ENCODE peak calls at places on chromosomes 2 and 18, in six cellular contexts. One of them, this sample, is unnamed.

GRCh38 chr2:119338826-119339561 is 27.6 kb downstream of the C2orf76 start:
- DNase-seq in heart left ventricle: no peak
- DNase-seq in HT-29: no peak
- DNase-seq in neuronal stem cell: no peak
- DNase-seq in stimulated activated CD4-positive, alpha-beta T cell treated with anti-CD3 and anti-CD28 coated beads, Interleukin-2, amount 100 ng/mL, for 48 hours: no peak
- DNase-seq in GM12891: peak; percentile 53
- DNase-seq in this sample: no peak

GRCh38 chr2:159086332-159086731 is 117.9 kb downstream of the TANC1 start:
- DNase-seq in HT-29: no peak
- DNase-seq in GM12891: no peak
- DNase-seq in stimulated activated CD4-positive, alpha-beta T cell treated with anti-CD3 and anti-CD28 coated beads, Interleukin-2, amount 100 ng/mL, for 48 hours: no peak
- DNase-seq in heart left ventricle: peak; percentile 45
- DNase-seq in neuronal stem cell: no peak
- DNase-seq in this sample: no peak

GRCh38 chr18:49878996-49879585 is 65.8 kb upstream of the ACAA2 start:
- DNase-seq in heart left ventricle: no peak
- DNase-seq in HT-29: no peak
- DNase-seq in neuronal stem cell: no peak
- DNase-seq in GM12891: no peak
- DNase-seq in stimulated activated CD4-positive, alpha-beta T cell treated with anti-CD3 and anti-CD28 coated beads, Interleukin-2, amount 100 ng/mL, for 48 hours: no peak
- DNase-seq in this sample: no peak

GRCh38 chr2:7835693-7836680 is 845.9 kb upstream of the ID2 start:
- DNase-seq in neuronal stem cell: no peak
- DNase-seq in GM12891: peak; percentile 13
- DNase-seq in stimulated activated CD4-positive, alpha-beta T cell treated with anti-CD3 and anti-CD28 coated beads, Interleukin-2, amount 100 ng/mL, for 48 hours: no peak
- DNase-seq in HT-29: no peak
- DNase-seq in heart left ventricle: no peak
- DNase-seq in this sample: no peak

GRCh38 chr2:41321341-41321740 is 726.5 kb upstream of the PKDCC start:
- DNase-seq in HT-29: no peak
- DNase-seq in neuronal stem cell: no peak
- DNase-seq in stimulated activated CD4-positive, alpha-beta T cell treated with anti-CD3 and anti-CD28 coated beads, Interleukin-2, amount 100 ng/mL, for 48 hours: no peak
- DNase-seq in heart left ventricle: no peak
- DNase-seq in GM12891: no peak
- DNase-seq in this sample: no peak

GRCh38 chr2:171244970-171245782 is 84.5 kb upstream of the TLK1 start:
- DNase-seq in GM12891: no peak
- DNase-seq in heart left ventricle: no peak
- DNase-seq in HT-29: peak; percentile 48
- DNase-seq in stimulated activated CD4-positive, alpha-beta T cell treated with anti-CD3 and anti-CD28 coated beads, Interleukin-2, amount 100 ng/mL, for 48 hours: no peak
- DNase-seq in neuronal stem cell: no peak
- DNase-seq in this sample: peak; percentile 30

GRCh38 chr2:121038831-121039230 is 246.2 kb downstream of the TFCP2L1 start:
- DNase-seq in GM12891: no peak
- DNase-seq in stimulated activated CD4-positive, alpha-beta T cell treated with anti-CD3 and anti-CD28 coated beads, Interleukin-2, amount 100 ng/mL, for 48 hours: no peak
- DNase-seq in HT-29: no peak
- DNase-seq in neuronal stem cell: no peak
- DNase-seq in heart left ventricle: no peak
- DNase-seq in this sample: peak; percentile 65

GRCh38 chr2:187294043-187294442 is 154.0 kb downstream of the CALCRL start:
- DNase-seq in neuronal stem cell: no peak
- DNase-seq in HT-29: no peak
- DNase-seq in GM12891: no peak
- DNase-seq in heart left ventricle: no peak
- DNase-seq in stimulated activated CD4-positive, alpha-beta T cell treated with anti-CD3 and anti-CD28 coated beads, Interleukin-2, amount 100 ng/mL, for 48 hours: no peak
- DNase-seq in this sample: no peak